ENCODE peak calls at places on chromosome 10, in seven cellular contexts. One of them, this sample, is unnamed.

GRCh38 chr10:44316187-44316921 is 68.5 kb downstream of the CXCL12 start:
- DNase-seq in right cardiac atrium: peak
- DNase-seq in neural progenitor cell: peak
- DNase-seq in stromal cell of bone marrow: no peak
- DNase-seq in AG09309: no peak
- DNase-seq in fibroblast of pulmonary artery: no peak
- DNase-seq in NK-92 treated with Interleukin-12 subunit alpha and Interleukin-12 subunit beta, amount 100 ng/mL, for 24 hours: no peak
- DNase-seq in this sample: no peak

GRCh38 chr10:129785536-129785981 is 178.5 kb downstream of the EBF3 start:
- DNase-seq in right cardiac atrium: no peak
- DNase-seq in neural progenitor cell: no peak
- DNase-seq in stromal cell of bone marrow: no peak
- DNase-seq in AG09309: no peak
- DNase-seq in fibroblast of pulmonary artery: no peak
- DNase-seq in NK-92 treated with Interleukin-12 subunit alpha and Interleukin-12 subunit beta, amount 100 ng/mL, for 24 hours: no peak
- DNase-seq in this sample: no peak

GRCh38 chr10:93481213-93481930 is 762 bp downstream of the MYOF start:
- DNase-seq in right cardiac atrium: no peak
- DNase-seq in neural progenitor cell: no peak
- DNase-seq in stromal cell of bone marrow: no peak
- DNase-seq in AG09309: no peak
- DNase-seq in fibroblast of pulmonary artery: no peak
- DNase-seq in NK-92 treated with Interleukin-12 subunit alpha and Interleukin-12 subunit beta, amount 100 ng/mL, for 24 hours: no peak
- DNase-seq in this sample: no peak

GRCh38 chr10:29811751-29812427 is 177.1 kb upstream of the SVIL start:
- DNase-seq in right cardiac atrium: no peak
- DNase-seq in neural progenitor cell: no peak
- DNase-seq in stromal cell of bone marrow: peak
- DNase-seq in AG09309: peak
- DNase-seq in fibroblast of pulmonary artery: peak
- DNase-seq in NK-92 treated with Interleukin-12 subunit alpha and Interleukin-12 subunit beta, amount 100 ng/mL, for 24 hours: peak
- DNase-seq in this sample: peak

GRCh38 chr10:10067644-10068043 is 950.0 kb upstream of the CELF2 start:
- DNase-seq in right cardiac atrium: no peak
- DNase-seq in neural progenitor cell: no peak
- DNase-seq in stromal cell of bone marrow: no peak
- DNase-seq in AG09309: no peak
- DNase-seq in fibroblast of pulmonary artery: no peak
- DNase-seq in NK-92 treated with Interleukin-12 subunit alpha and Interleukin-12 subunit beta, amount 100 ng/mL, for 24 hours: no peak
- DNase-seq in this sample: no peak

GRCh38 chr10:108957681-108958080 is 965.6 kb downstream of the XPNPEP1 start:
- DNase-seq in right cardiac atrium: no peak
- DNase-seq in neural progenitor cell: peak
- DNase-seq in stromal cell of bone marrow: no peak
- DNase-seq in AG09309: no peak
- DNase-seq in fibroblast of pulmonary artery: no peak
- DNase-seq in NK-92 treated with Interleukin-12 subunit alpha and Interleukin-12 subunit beta, amount 100 ng/mL, for 24 hours: no peak
- DNase-seq in this sample: no peak

GRCh38 chr10:35950221-35950620 is 308.1 kb upstream of the FZD8 start:
- DNase-seq in right cardiac atrium: no peak
- DNase-seq in neural progenitor cell: no peak
- DNase-seq in stromal cell of bone marrow: no peak
- DNase-seq in AG09309: no peak
- DNase-seq in fibroblast of pulmonary artery: no peak
- DNase-seq in NK-92 treated with Interleukin-12 subunit alpha and Interleukin-12 subunit beta, amount 100 ng/mL, for 24 hours: no peak
- DNase-seq in this sample: no peak

GRCh38 chr10:43218206-43218950 is 48.5 kb downstream of the RASGEF1A start:
- DNase-seq in right cardiac atrium: peak
- DNase-seq in neural progenitor cell: no peak
- DNase-seq in stromal cell of bone marrow: peak
- DNase-seq in AG09309: peak
- DNase-seq in fibroblast of pulmonary artery: no peak
- DNase-seq in NK-92 treated with Interleukin-12 subunit alpha and Interleukin-12 subunit beta, amount 100 ng/mL, for 24 hours: no peak
- DNase-seq in this sample: no peak

GRCh38 chr10:13685885-13686284 is 99.1 kb downstream of the PRPF18 start:
- DNase-seq in right cardiac atrium: peak
- DNase-seq in neural progenitor cell: no peak
- DNase-seq in stromal cell of bone marrow: no peak
- DNase-seq in AG09309: no peak
- DNase-seq in fibroblast of pulmonary artery: no peak
- DNase-seq in NK-92 treated with Interleukin-12 subunit alpha and Interleukin-12 subunit beta, amount 100 ng/mL, for 24 hours: no peak
- DNase-seq in this sample: no peak

GRCh38 chr10:8513155-8514147 is 459.0 kb downstream of the GATA3 start:
- DNase-seq in right cardiac atrium: peak
- DNase-seq in neural progenitor cell: no peak
- DNase-seq in stromal cell of bone marrow: no peak
- DNase-seq in AG09309: no peak
- DNase-seq in fibroblast of pulmonary artery: no peak
- DNase-seq in NK-92 treated with Interleukin-12 subunit alpha and Interleukin-12 subunit beta, amount 100 ng/mL, for 24 hours: no peak
- DNase-seq in this sample: no peak

GRCh38 chr10:43094091-43094484 is 17.2 kb downstream of the RET start:
- DNase-seq in right cardiac atrium: no peak
- DNase-seq in neural progenitor cell: no peak
- DNase-seq in stromal cell of bone marrow: no peak
- DNase-seq in AG09309: no peak
- DNase-seq in fibroblast of pulmonary artery: no peak
- DNase-seq in NK-92 treated with Interleukin-12 subunit alpha and Interleukin-12 subunit beta, amount 100 ng/mL, for 24 hours: no peak
- DNase-seq in this sample: no peak

GRCh38 chr10:69958232-69958902 is 94.3 kb upstream of the MACROH2A2 start:
- DNase-seq in right cardiac atrium: no peak
- DNase-seq in neural progenitor cell: peak
- DNase-seq in stromal cell of bone marrow: peak
- DNase-seq in AG09309: peak
- DNase-seq in fibroblast of pulmonary artery: peak
- DNase-seq in NK-92 treated with Interleukin-12 subunit alpha and Interleukin-12 subunit beta, amount 100 ng/mL, for 24 hours: peak
- DNase-seq in this sample: peak

GRCh38 chr10:126243976-126244375 is 144.3 kb downstream of the ADAM12 start:
- DNase-seq in right cardiac atrium: no peak
- DNase-seq in neural progenitor cell: no peak
- DNase-seq in stromal cell of bone marrow: peak
- DNase-seq in AG09309: peak
- DNase-seq in fibroblast of pulmonary artery: peak
- DNase-seq in NK-92 treated with Interleukin-12 subunit alpha and Interleukin-12 subunit beta, amount 100 ng/mL, for 24 hours: no peak
- DNase-seq in this sample: no peak

GRCh38 chr10:104736006-104736405 is 94.9 kb downstream of the SORCS3 start:
- DNase-seq in right cardiac atrium: no peak
- DNase-seq in neural progenitor cell: no peak
- DNase-seq in stromal cell of bone marrow: no peak
- DNase-seq in AG09309: no peak
- DNase-seq in fibroblast of pulmonary artery: no peak
- DNase-seq in NK-92 treated with Interleukin-12 subunit alpha and Interleukin-12 subunit beta, amount 100 ng/mL, for 24 hours: no peak
- DNase-seq in this sample: no peak

GRCh38 chr10:62388328-62388727 is 14.2 kb downstream of the ZNF365 start:
- DNase-seq in right cardiac atrium: peak
- DNase-seq in neural progenitor cell: no peak
- DNase-seq in stromal cell of bone marrow: no peak
- DNase-seq in AG09309: no peak
- DNase-seq in fibroblast of pulmonary artery: no peak
- DNase-seq in NK-92 treated with Interleukin-12 subunit alpha and Interleukin-12 subunit beta, amount 100 ng/mL, for 24 hours: no peak
- DNase-seq in this sample: no peak

GRCh38 chr10:71771821-71772617 is 1.3 kb downstream of the VSIR start:
- DNase-seq in right cardiac atrium: peak
- DNase-seq in neural progenitor cell: no peak
- DNase-seq in stromal cell of bone marrow: peak
- DNase-seq in AG09309: peak
- DNase-seq in fibroblast of pulmonary artery: peak
- DNase-seq in NK-92 treated with Interleukin-12 subunit alpha and Interleukin-12 subunit beta, amount 100 ng/mL, for 24 hours: no peak
- DNase-seq in this sample: peak

GRCh38 chr10:6164271-6165095 is 38.2 kb upstream of the PFKFB3 start:
- DNase-seq in right cardiac atrium: no peak
- DNase-seq in neural progenitor cell: no peak
- DNase-seq in stromal cell of bone marrow: no peak
- DNase-seq in AG09309: no peak
- DNase-seq in fibroblast of pulmonary artery: peak
- DNase-seq in NK-92 treated with Interleukin-12 subunit alpha and Interleukin-12 subunit beta, amount 100 ng/mL, for 24 hours: no peak
- DNase-seq in this sample: no peak

GRCh38 chr10:126917375-126917774 is 12.1 kb downstream of the DOCK1 start:
- DNase-seq in right cardiac atrium: no peak
- DNase-seq in neural progenitor cell: no peak
- DNase-seq in stromal cell of bone marrow: no peak
- DNase-seq in AG09309: no peak
- DNase-seq in fibroblast of pulmonary artery: no peak
- DNase-seq in NK-92 treated with Interleukin-12 subunit alpha and Interleukin-12 subunit beta, amount 100 ng/mL, for 24 hours: no peak
- DNase-seq in this sample: no peak

GRCh38 chr10:48254745-48255144 is 19.8 kb downstream of the FRMPD2 start:
- DNase-seq in right cardiac atrium: no peak
- DNase-seq in neural progenitor cell: no peak
- DNase-seq in stromal cell of bone marrow: no peak
- DNase-seq in AG09309: no peak
- DNase-seq in fibroblast of pulmonary artery: no peak
- DNase-seq in NK-92 treated with Interleukin-12 subunit alpha and Interleukin-12 subunit beta, amount 100 ng/mL, for 24 hours: no peak
- DNase-seq in this sample: no peak

GRCh38 chr10:110744767-110745166 is 100.6 kb downstream of the RBM20 start:
- DNase-seq in right cardiac atrium: no peak
- DNase-seq in neural progenitor cell: no peak
- DNase-seq in stromal cell of bone marrow: no peak
- DNase-seq in AG09309: no peak
- DNase-seq in fibroblast of pulmonary artery: no peak
- DNase-seq in NK-92 treated with Interleukin-12 subunit alpha and Interleukin-12 subunit beta, amount 100 ng/mL, for 24 hours: no peak
- DNase-seq in this sample: no peak

GRCh38 chr10:24811906-24812305 is 88.2 kb upstream of the ARHGAP21 start:
- DNase-seq in right cardiac atrium: peak
- DNase-seq in neural progenitor cell: peak
- DNase-seq in stromal cell of bone marrow: no peak
- DNase-seq in AG09309: no peak
- DNase-seq in fibroblast of pulmonary artery: no peak
- DNase-seq in NK-92 treated with Interleukin-12 subunit alpha and Interleukin-12 subunit beta, amount 100 ng/mL, for 24 hours: no peak
- DNase-seq in this sample: no peak

GRCh38 chr10:79266092-79266491 is 81.2 kb upstream of the PPIF start:
- DNase-seq in right cardiac atrium: no peak
- DNase-seq in neural progenitor cell: no peak
- DNase-seq in stromal cell of bone marrow: peak
- DNase-seq in AG09309: no peak
- DNase-seq in fibroblast of pulmonary artery: peak
- DNase-seq in NK-92 treated with Interleukin-12 subunit alpha and Interleukin-12 subunit beta, amount 100 ng/mL, for 24 hours: peak
- DNase-seq in this sample: no peak

GRCh38 chr10:99982728-99983127 is 27.0 kb downstream of the DNMBP start:
- DNase-seq in right cardiac atrium: no peak
- DNase-seq in neural progenitor cell: no peak
- DNase-seq in stromal cell of bone marrow: no peak
- DNase-seq in AG09309: no peak
- DNase-seq in fibroblast of pulmonary artery: no peak
- DNase-seq in NK-92 treated with Interleukin-12 subunit alpha and Interleukin-12 subunit beta, amount 100 ng/mL, for 24 hours: no peak
- DNase-seq in this sample: no peak

GRCh38 chr10:32956365-32957197 is 1.4 kb downstream of the ITGB1 start:
- DNase-seq in right cardiac atrium: no peak
- DNase-seq in neural progenitor cell: no peak
- DNase-seq in stromal cell of bone marrow: no peak
- DNase-seq in AG09309: no peak
- DNase-seq in fibroblast of pulmonary artery: no peak
- DNase-seq in NK-92 treated with Interleukin-12 subunit alpha and Interleukin-12 subunit beta, amount 100 ng/mL, for 24 hours: no peak
- DNase-seq in this sample: no peak

GRCh38 chr10:32795598-32796183 is 162.3 kb downstream of the ITGB1 start:
- DNase-seq in right cardiac atrium: no peak
- DNase-seq in neural progenitor cell: peak
- DNase-seq in stromal cell of bone marrow: peak
- DNase-seq in AG09309: no peak
- DNase-seq in fibroblast of pulmonary artery: peak
- DNase-seq in NK-92 treated with Interleukin-12 subunit alpha and Interleukin-12 subunit beta, amount 100 ng/mL, for 24 hours: no peak
- DNase-seq in this sample: peak

GRCh38 chr10:32041290-32042028 is 14.8 kb downstream of the KIF5B start:
- DNase-seq in right cardiac atrium: no peak
- DNase-seq in neural progenitor cell: no peak
- DNase-seq in stromal cell of bone marrow: no peak
- DNase-seq in AG09309: no peak
- DNase-seq in fibroblast of pulmonary artery: no peak
- DNase-seq in NK-92 treated with Interleukin-12 subunit alpha and Interleukin-12 subunit beta, amount 100 ng/mL, for 24 hours: no peak
- DNase-seq in this sample: no peak

GRCh38 chr10:49602380-49603023 is 7.6 kb upstream of the SLC18A3 start:
- DNase-seq in right cardiac atrium: no peak
- DNase-seq in neural progenitor cell: no peak
- DNase-seq in stromal cell of bone marrow: no peak
- DNase-seq in AG09309: no peak
- DNase-seq in fibroblast of pulmonary artery: no peak
- DNase-seq in NK-92 treated with Interleukin-12 subunit alpha and Interleukin-12 subunit beta, amount 100 ng/mL, for 24 hours: no peak
- DNase-seq in this sample: no peak

GRCh38 chr10:114115661-114116060 is 58.3 kb downstream of the CCDC186 start:
- DNase-seq in right cardiac atrium: no peak
- DNase-seq in neural progenitor cell: no peak
- DNase-seq in stromal cell of bone marrow: no peak
- DNase-seq in AG09309: no peak
- DNase-seq in fibroblast of pulmonary artery: no peak
- DNase-seq in NK-92 treated with Interleukin-12 subunit alpha and Interleukin-12 subunit beta, amount 100 ng/mL, for 24 hours: no peak
- DNase-seq in this sample: no peak

GRCh38 chr10:89593043-89593442 is 52.0 kb downstream of the PANK1 start:
- DNase-seq in right cardiac atrium: no peak
- DNase-seq in neural progenitor cell: no peak
- DNase-seq in stromal cell of bone marrow: no peak
- DNase-seq in AG09309: no peak
- DNase-seq in fibroblast of pulmonary artery: no peak
- DNase-seq in NK-92 treated with Interleukin-12 subunit alpha and Interleukin-12 subunit beta, amount 100 ng/mL, for 24 hours: no peak
- DNase-seq in this sample: no peak

This sample was measured in RWPE1.